ENCODE peak calls at places on chromosomes 16 and 17, in five cellular contexts. Y is anterior cingulate cortex, X is fibroblast of mammary gland, P is immature natural killer cell, I is mesendoderm. K is an unnamed sample.

GRCh38 chr16:53960050-53960812 is 256.3 kb downstream of the FTO start:
- DNase-seq in I (no peak), P (no peak), X (no peak), Y (no peak), K (no peak)

GRCh38 chr17:81966343-81967243 is 5.6 kb upstream of the NOTUM start:
- DNase-seq in I (peak), Y (no peak), X (no peak), P (no peak), K (peak)

GRCh38 chr16:53098526-53099317 is 43.9 kb downstream of the CHD9 start:
- DNase-seq in Y (peak), I (peak), P (peak), X (peak), K (peak)

GRCh38 chr17:61054430-61054829 is 345.2 kb upstream of the TBX2 start:
- DNase-seq in P (no peak), I (no peak), X (peak), Y (no peak), K (no peak)

GRCh38 chr17:61413654-61414133 is 14.1 kb downstream of the TBX2 start:
- DNase-seq in Y (no peak), P (no peak), X (no peak), I (no peak), K (no peak)

GRCh38 chr16:57995721-57996405 is 4.6 kb downstream of the ZNF319 start:
- DNase-seq in X (no peak), P (no peak), I (no peak), Y (no peak), K (no peak)

GRCh38 chr16:49854227-49855203 is 1.4 kb downstream of the ZNF423 start:
- DNase-seq in X (no peak), I (peak), Y (no peak), P (no peak), K (peak)

GRCh38 chr17:45287526-45288264 is 25.8 kb upstream of the SPATA32 start:
- DNase-seq in X (no peak), Y (no peak), I (no peak), P (no peak), K (no peak)

GRCh38 chr17:50262001-50262794 is 12.1 kb upstream of the TMEM92 start:
- DNase-seq in X (no peak), I (no peak), Y (no peak), P (no peak), K (peak)

GRCh38 chr16:57305159-57305811 is 20.8 kb upstream of the PLLP start:
- DNase-seq in Y (no peak), P (no peak), X (no peak), I (no peak), K (no peak)

GRCh38 chr17:31511176-31511540 is 119.7 kb downstream of the RAB11FIP4 start:
- DNase-seq in P (no peak), I (no peak), Y (peak), X (no peak), K (no peak)

GRCh38 chr17:68053237-68054030 is 17.9 kb downstream of the KPNA2 start:
- DNase-seq in P (no peak), X (peak), Y (no peak), I (no peak), K (no peak)

GRCh38 chr17:4786111-4786491 is at the start of gene VMO1:
- DNase-seq in I (no peak), Y (no peak), P (no peak), X (peak), K (peak)

GRCh38 chr16:67213197-67214019 is 13.5 kb upstream of the TMEM208 start:
- DNase-seq in P (no peak), Y (no peak), I (no peak), X (no peak), K (no peak)

GRCh38 chr16:57748596-57748995 is 13.0 kb downstream of the KATNB1 start:
- DNase-seq in I (no peak), X (no peak), Y (no peak), P (no peak), K (peak)

GRCh38 chr17:44840936-44841335 is 6.7 kb upstream of the HIGD1B start:
- DNase-seq in I (peak), Y (no peak), P (no peak), X (no peak), K (no peak)

GRCh38 chr16:4461250-4462085 is 13.0 kb downstream of the NMRAL1 start:
- DNase-seq in I (peak), P (no peak), X (no peak), Y (no peak), K (no peak)